ENCODE peak calls at places on chromosomes 12 and 14, in nine cellular contexts. Q, T, R, N, V, C, O, K and L are unnamed samples.

GRCh38 chr12:68932123-68932700 is 759 bp downstream of the CPM start:
- DNase-seq in R (no peak), C (no peak), Q (no peak), N (no peak), O (no peak), K (no peak), V (peak; percentile 34), T (no peak), L (no peak)

GRCh38 chr12:69688021-69688420 is 11.1 kb downstream of the BEST3 start:
- DNase-seq in K (no peak), C (no peak), T (peak; percentile 74), Q (peak; percentile 46), O (no peak), R (no peak), N (no peak), V (no peak), L (peak; percentile 27)

GRCh38 chr14:22898302-22898894 is 15.4 kb downstream of the REM2 start:
- DNase-seq in O (no peak), Q (peak; percentile 91), R (peak; percentile 74), K (no peak), N (no peak), T (no peak), C (peak; percentile 1), V (no peak), L (peak; percentile 23)

GRCh38 chr12:25249951-25250738 is 584 bp downstream of the KRAS start:
- DNase-seq in V (peak; percentile 56), K (no peak), C (peak; percentile 79), N (no peak), Q (peak; percentile 43), T (peak; percentile 53), O (peak; percentile 62), R (peak; percentile 15), L (peak; percentile 23)

GRCh38 chr14:21846227-21846885 is 172.7 kb upstream of the OR4E1 start:
- DNase-seq in C (no peak), R (no peak), O (peak; percentile 40), V (peak; percentile 36), T (peak; percentile 13), N (no peak), K (no peak), Q (peak; percentile 24), L (no peak)

GRCh38 chr12:113463746-113464743 is 7.6 kb downstream of the LHX5 start:
- DNase-seq in R (no peak), O (no peak), V (no peak), T (no peak), Q (no peak), K (no peak), C (no peak), N (no peak), L (no peak)

GRCh38 chr12:91273542-91273941 is 90.9 kb upstream of the DCN start:
- DNase-seq in R (no peak), Q (no peak), T (no peak), C (no peak), V (no peak), N (no peak), K (no peak), O (no peak), L (peak; percentile 35)

GRCh38 chr14:96625436-96625945 is 123.3 kb downstream of the PAPOLA start:
- DNase-seq in C (peak; percentile 16), Q (no peak), R (no peak), K (no peak), N (no peak), T (no peak), V (no peak), O (no peak), L (no peak)

GRCh38 chr14:53034036-53034435 is 83.2 kb upstream of the FERMT2 start:
- DNase-seq in C (no peak), T (no peak), N (no peak), R (no peak), Q (no peak), V (no peak), O (no peak), K (no peak), L (no peak)

GRCh38 chr12:93200291-93200917 is 177.3 kb upstream of the NUDT4 start:
- DNase-seq in T (no peak), C (no peak), V (no peak), R (peak; percentile 46), Q (no peak), N (no peak), K (no peak), O (no peak), L (peak; percentile 25)

GRCh38 chr12:59194794-59195193 is 274.5 kb upstream of the LRIG3 start:
- DNase-seq in R (no peak), T (no peak), K (no peak), V (no peak), Q (no peak), N (no peak), C (no peak), O (no peak), L (no peak)

GRCh38 chr12:102343361-102344121 is 136.8 kb downstream of the IGF1 start:
- DNase-seq in Q (peak; percentile 52), K (no peak), N (no peak), C (no peak), R (no peak), O (no peak), V (no peak), T (peak; percentile 12), L (no peak)

GRCh38 chr14:56135668-56136067 is 17.5 kb downstream of the PELI2 start:
- DNase-seq in R (no peak), K (no peak), N (no peak), Q (no peak), C (no peak), O (no peak), V (no peak), T (no peak), L (no peak)

GRCh38 chr12:116861331-116861730 is 19.9 kb downstream of the HRK start:
- DNase-seq in R (peak; percentile 48), Q (no peak), T (no peak), V (no peak), C (no peak), K (no peak), O (no peak), N (no peak), L (peak; percentile 61)

GRCh38 chr14:78902010-78902623 is 731.9 kb downstream of the NRXN3 start:
- DNase-seq in K (no peak), Q (peak; percentile 56), V (no peak), N (no peak), C (no peak), R (peak; percentile 22), O (peak; percentile 31), T (peak; percentile 44), L (peak; percentile 62)

GRCh38 chr12:123532808-123533649 is 490 bp downstream of the RILPL1 start:
- DNase-seq in N (no peak), R (peak; percentile 35), Q (peak; percentile 23), T (peak; percentile 65), V (peak; percentile 37), O (peak; percentile 28), C (peak; percentile 61), K (no peak), L (peak; percentile 45)

GRCh38 chr12:94561943-94562411 is 88.4 kb downstream of the TMCC3 start:
- DNase-seq in Q (peak; percentile 64), V (no peak), R (peak; percentile 24), O (peak; percentile 79), C (peak; percentile 58), N (no peak), T (no peak), K (no peak), L (no peak)
- H3K4me3 ChIP-seq in Q (no peak overlapping the region), V (no peak overlapping the region), R (no peak overlapping the region), O (no peak overlapping the region), C (no peak overlapping the region), N (no peak overlapping the region), T (no peak overlapping the region), K (no peak overlapping the region), L (no peak overlapping the region)

DNA sequence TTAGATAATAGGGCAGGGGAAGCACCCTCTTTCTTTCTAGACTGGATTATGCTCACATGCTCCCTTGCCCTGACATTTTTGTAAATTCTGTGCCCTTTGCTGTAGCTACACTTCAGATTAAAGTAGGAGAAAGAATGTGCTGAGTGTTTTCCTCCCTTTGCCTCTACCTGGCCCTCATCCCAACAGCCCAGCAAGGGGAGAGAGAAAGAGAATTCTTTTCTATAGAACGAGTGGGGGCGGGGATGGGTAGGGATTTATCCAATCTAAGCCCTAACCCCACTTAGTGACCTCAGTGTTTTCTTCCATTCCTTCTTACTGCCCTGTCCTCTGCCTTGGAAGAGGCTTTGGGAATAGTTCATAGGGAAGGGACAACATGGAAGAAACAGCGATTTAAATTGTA is 13.5 kb downstream of the GPR84 start:
- DNase-seq in C (no peak), N (no peak), K (no peak), O (no peak), Q (no peak), R (no peak), T (no peak), V (peak; percentile 50), L (peak; percentile 42)
- TF ChIP-seq CTCF in C (no peak), N (no peak), K (no peak), O (no peak), Q (no peak), R (no peak), T (no peak), V (no peak), L (no peak)

GRCh38 chr14:54625158-54625557 is 58.2 kb downstream of the SAMD4A start:
- DNase-seq in V (no peak), R (peak; percentile 40), K (no peak), N (no peak), O (no peak), T (no peak), C (no peak), Q (peak; percentile 41), L (peak; percentile 44)

GRCh38 chr14:54629635-54630360 is 62.9 kb downstream of the SAMD4A start:
- DNase-seq in O (no peak), V (no peak), N (no peak), K (no peak), T (no peak), R (no peak), Q (no peak), C (no peak), L (no peak)

GRCh38 chr14:54629183-54629582 is 62.3 kb downstream of the SAMD4A start:
- DNase-seq in V (no peak), N (no peak), K (no peak), T (no peak), C (no peak), O (no peak), Q (no peak), R (no peak), L (no peak)

GRCh38 chr14:54627718-54628345 is 60.9 kb downstream of the SAMD4A start:
- DNase-seq in K (no peak), Q (no peak), T (peak; percentile 88), N (no peak), V (no peak), R (peak; percentile 78), C (no peak), O (no peak), L (peak; percentile 77)

GRCh38 chr14:54627325-54627717 is 60.4 kb downstream of the SAMD4A start:
- DNase-seq in T (peak; percentile 81), R (no peak), N (no peak), K (no peak), Q (no peak), V (no peak), O (no peak), C (no peak), L (no peak)
- H3K4me3 ChIP-seq in T (peak overlapping the region; percentile 57), R (no peak overlapping the region), N (no peak overlapping the region), K (no peak overlapping the region), Q (no peak overlapping the region), V (no peak overlapping the region), O (peak overlapping the region; percentile 5), C (no peak overlapping the region), L (peak overlapping the region; percentile 22)

DNA sequence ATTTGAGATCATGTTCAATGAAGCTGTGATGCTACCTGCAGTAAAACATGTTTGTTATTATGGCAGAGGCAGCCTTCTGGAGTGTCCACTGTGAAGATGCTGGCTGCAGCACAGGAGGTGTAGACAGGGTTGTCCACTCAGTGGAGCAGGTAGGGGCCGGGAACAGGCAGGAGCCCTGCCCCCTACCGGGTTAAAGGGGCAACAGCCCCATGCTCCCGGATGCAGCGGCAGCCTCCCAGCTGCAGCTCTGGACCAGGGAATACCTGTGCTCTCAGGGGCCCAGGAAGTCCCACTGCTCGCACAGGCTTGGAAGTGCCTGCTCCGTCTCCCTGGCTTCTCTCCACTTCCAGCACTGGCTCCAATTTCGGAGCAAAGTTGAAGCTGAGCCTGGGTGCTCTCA is 401.6 kb downstream of the FOXG1 start:
- DNase-seq in C (no peak), T (no peak), K (no peak), O (no peak), Q (no peak), V (no peak), R (no peak), N (no peak), L (no peak)
- TF ChIP-seq CTCF in C (no peak), T (no peak), K (no peak), O (no peak), Q (no peak), V (no peak), R (no peak), N (no peak), L (no peak)